ENCODE peak calls at places on chromosomes 7 and 10, in eight cellular contexts. T is KG1; D is GM04504; X is activated naive CD8-positive, alpha-beta T cell treated with anti-CD3 and anti-CD28 coated beads, Interleukin-2, amount 50 U/mL, for 24 hours; G is CD4-positive, alpha-beta T cell; Z is activated CD4-positive, alpha-beta T cell treated with anti-CD3 and anti-CD28 coated beads for 48 hours; P is ecto neural progenitor cell; L is HuH-7. H is an unnamed sample.

GRCh38 chr10:44253769-44254462 is 131.0 kb downstream of the CXCL12 start:
- DNase-seq in T (no peak), D (peak; percentile 79), X (no peak), G (no peak), Z (no peak), P (no peak), L (no peak), H (no peak)

GRCh38 chr10:114518401-114519305 is 114.4 kb upstream of the AFAP1L2 start:
- DNase-seq in T (no peak), D (no peak), X (no peak), G (no peak), Z (no peak), P (no peak), L (no peak), H (no peak)

GRCh38 chr10:28914721-28915120 is 237.4 kb downstream of the BAMBI start:
- DNase-seq in T (no peak), D (no peak), X (no peak), G (no peak), Z (no peak), P (no peak), L (no peak), H (no peak)

GRCh38 chr7:824664-825063 is 7.6 kb upstream of the SUN1 start:
- DNase-seq in T (no peak), D (no peak), X (no peak), G (no peak), Z (no peak), P (no peak), L (no peak), H (no peak)

GRCh38 chr7:18210382-18210781 is 182.7 kb upstream of the PRPS1L1 start:
- DNase-seq in T (no peak), D (no peak), X (no peak), G (no peak), Z (no peak), P (no peak), L (no peak), H (no peak)

GRCh38 chr7:31145339-31145738 is 93.2 kb downstream of the ADCYAP1R1 start:
- DNase-seq in T (no peak), D (no peak), X (no peak), G (no peak), Z (no peak), P (no peak), L (no peak), H (no peak)

GRCh38 chr7:68031180-68031943 is 1034.7 kb downstream of the TYW1 start:
- DNase-seq in T (no peak), D (no peak), X (no peak), G (no peak), Z (no peak), P (no peak), L (no peak), H (no peak)

GRCh38 chr7:15461576-15461975 is 100.2 kb downstream of the AGMO start:
- DNase-seq in T (no peak), D (peak; percentile 85), X (no peak), G (no peak), Z (no peak), P (no peak), L (no peak), H (peak; percentile 20)

GRCh38 chr7:123864438-123864837 is 19.5 kb downstream of the HYAL4 start:
- DNase-seq in T (no peak), D (no peak), X (no peak), G (no peak), Z (no peak), P (no peak), L (peak; percentile 5), H (no peak)

GRCh38 chr7:157061979-157062378 is 51.5 kb upstream of the MNX1 start:
- DNase-seq in T (no peak), D (no peak), X (no peak), G (no peak), Z (no peak), P (no peak), L (no peak), H (no peak)

GRCh38 chr10:30114871-30115270 is 55.5 kb upstream of the JCAD start:
- DNase-seq in T (no peak), D (no peak), X (no peak), G (no peak), Z (no peak), P (no peak), L (no peak), H (no peak)

H was measured in epithelial cell of proximal tubule.